ENCODE peak calls at places on chromosomes 7 and 10, in ten cellular contexts. One of them, this sample, is unnamed.

GRCh38 chr10:82969405-82969804 is 1094.4 kb downstream of the NRG3 start:
- DNase-seq in stimulated activated CD4-positive, alpha-beta T cell treated with anti-CD3 and anti-CD28 coated beads, Interleukin-2, amount 100 ng/mL, for 24 hours: no peak
- DNase-seq in choroid plexus epithelial cell: peak
- DNase-seq in T-helper 1 cell: no peak
- DNase-seq in neural progenitor cell: no peak
- DNase-seq in HEK293T: no peak
- DNase-seq in cardiac fibroblast: peak
- DNase-seq in skeletal muscle cell: peak
- DNase-seq in cerebellar cortex: no peak
- DNase-seq in SW480: peak
- DNase-seq in this sample: no peak

GRCh38 chr10:124009616-124010015 is 83.8 kb downstream of the CHST15 start:
- DNase-seq in stimulated activated CD4-positive, alpha-beta T cell treated with anti-CD3 and anti-CD28 coated beads, Interleukin-2, amount 100 ng/mL, for 24 hours: no peak
- DNase-seq in choroid plexus epithelial cell: no peak
- DNase-seq in T-helper 1 cell: no peak
- DNase-seq in neural progenitor cell: no peak
- DNase-seq in HEK293T: no peak
- DNase-seq in cardiac fibroblast: no peak
- DNase-seq in skeletal muscle cell: no peak
- DNase-seq in cerebellar cortex: no peak
- DNase-seq in SW480: no peak
- DNase-seq in this sample: no peak

GRCh38 chr7:155959894-155960293 is 147.6 kb upstream of the SHH start:
- DNase-seq in stimulated activated CD4-positive, alpha-beta T cell treated with anti-CD3 and anti-CD28 coated beads, Interleukin-2, amount 100 ng/mL, for 24 hours: no peak
- DNase-seq in choroid plexus epithelial cell: no peak
- DNase-seq in T-helper 1 cell: no peak
- DNase-seq in neural progenitor cell: no peak
- DNase-seq in HEK293T: no peak
- DNase-seq in cardiac fibroblast: no peak
- DNase-seq in skeletal muscle cell: no peak
- DNase-seq in cerebellar cortex: no peak
- DNase-seq in SW480: peak
- DNase-seq in this sample: no peak

GRCh38 chr7:120760851-120761250 is 97.1 kb downstream of the TSPAN12 start:
- DNase-seq in stimulated activated CD4-positive, alpha-beta T cell treated with anti-CD3 and anti-CD28 coated beads, Interleukin-2, amount 100 ng/mL, for 24 hours: no peak
- DNase-seq in choroid plexus epithelial cell: no peak
- DNase-seq in T-helper 1 cell: no peak
- DNase-seq in neural progenitor cell: no peak
- DNase-seq in HEK293T: no peak
- DNase-seq in cardiac fibroblast: no peak
- DNase-seq in skeletal muscle cell: no peak
- DNase-seq in cerebellar cortex: no peak
- DNase-seq in SW480: no peak
- DNase-seq in this sample: no peak

GRCh38 chr7:732094-732541 is 5.0 kb upstream of the PRKAR1B start:
- DNase-seq in stimulated activated CD4-positive, alpha-beta T cell treated with anti-CD3 and anti-CD28 coated beads, Interleukin-2, amount 100 ng/mL, for 24 hours: no peak
- DNase-seq in choroid plexus epithelial cell: peak
- DNase-seq in T-helper 1 cell: no peak
- DNase-seq in neural progenitor cell: no peak
- DNase-seq in HEK293T: peak
- DNase-seq in cardiac fibroblast: peak
- DNase-seq in skeletal muscle cell: no peak
- DNase-seq in cerebellar cortex: peak
- DNase-seq in SW480: peak
- DNase-seq in this sample: no peak

GRCh38 chr10:4267084-4267774 is 482.2 kb upstream of the KLF6 start:
- DNase-seq in stimulated activated CD4-positive, alpha-beta T cell treated with anti-CD3 and anti-CD28 coated beads, Interleukin-2, amount 100 ng/mL, for 24 hours: no peak
- DNase-seq in choroid plexus epithelial cell: peak
- DNase-seq in T-helper 1 cell: no peak
- DNase-seq in neural progenitor cell: no peak
- DNase-seq in HEK293T: no peak
- DNase-seq in cardiac fibroblast: peak
- DNase-seq in skeletal muscle cell: no peak
- DNase-seq in cerebellar cortex: no peak
- DNase-seq in SW480: peak
- DNase-seq in this sample: no peak

GRCh38 chr10:91378061-91378460 is 32.1 kb upstream of the HECTD2 start:
- DNase-seq in stimulated activated CD4-positive, alpha-beta T cell treated with anti-CD3 and anti-CD28 coated beads, Interleukin-2, amount 100 ng/mL, for 24 hours: no peak
- DNase-seq in choroid plexus epithelial cell: peak
- DNase-seq in T-helper 1 cell: no peak
- DNase-seq in neural progenitor cell: no peak
- DNase-seq in HEK293T: no peak
- DNase-seq in cardiac fibroblast: peak
- DNase-seq in skeletal muscle cell: no peak
- DNase-seq in cerebellar cortex: no peak
- DNase-seq in SW480: peak
- DNase-seq in this sample: no peak

GRCh38 chr10:69734797-69735468 is 66.8 kb upstream of the COL13A1 start:
- DNase-seq in stimulated activated CD4-positive, alpha-beta T cell treated with anti-CD3 and anti-CD28 coated beads, Interleukin-2, amount 100 ng/mL, for 24 hours: no peak
- DNase-seq in choroid plexus epithelial cell: peak
- DNase-seq in T-helper 1 cell: no peak
- DNase-seq in neural progenitor cell: no peak
- DNase-seq in HEK293T: no peak
- DNase-seq in cardiac fibroblast: no peak
- DNase-seq in skeletal muscle cell: no peak
- DNase-seq in cerebellar cortex: no peak
- DNase-seq in SW480: peak
- DNase-seq in this sample: no peak

GRCh38 chr7:73517241-73517995 is 4.7 kb downstream of the BAZ1B start:
- DNase-seq in stimulated activated CD4-positive, alpha-beta T cell treated with anti-CD3 and anti-CD28 coated beads, Interleukin-2, amount 100 ng/mL, for 24 hours: no peak
- DNase-seq in choroid plexus epithelial cell: no peak
- DNase-seq in T-helper 1 cell: no peak
- DNase-seq in neural progenitor cell: no peak
- DNase-seq in HEK293T: no peak
- DNase-seq in cardiac fibroblast: no peak
- DNase-seq in skeletal muscle cell: no peak
- DNase-seq in cerebellar cortex: no peak
- DNase-seq in SW480: no peak
- DNase-seq in this sample: no peak

GRCh38 chr7:91239171-91239604 is 25.0 kb upstream of the FZD1 start:
- DNase-seq in stimulated activated CD4-positive, alpha-beta T cell treated with anti-CD3 and anti-CD28 coated beads, Interleukin-2, amount 100 ng/mL, for 24 hours: no peak
- DNase-seq in choroid plexus epithelial cell: peak
- DNase-seq in T-helper 1 cell: no peak
- DNase-seq in neural progenitor cell: no peak
- DNase-seq in HEK293T: no peak
- DNase-seq in cardiac fibroblast: peak
- DNase-seq in skeletal muscle cell: peak
- DNase-seq in cerebellar cortex: no peak
- DNase-seq in SW480: peak
- DNase-seq in this sample: no peak

GRCh38 chr10:62082729-62083412 is 181.4 kb downstream of the ARID5B start:
- DNase-seq in stimulated activated CD4-positive, alpha-beta T cell treated with anti-CD3 and anti-CD28 coated beads, Interleukin-2, amount 100 ng/mL, for 24 hours: no peak
- DNase-seq in choroid plexus epithelial cell: peak
- DNase-seq in T-helper 1 cell: no peak
- DNase-seq in neural progenitor cell: no peak
- DNase-seq in HEK293T: peak
- DNase-seq in cardiac fibroblast: peak
- DNase-seq in skeletal muscle cell: no peak
- DNase-seq in cerebellar cortex: no peak
- DNase-seq in SW480: no peak
- DNase-seq in this sample: peak

GRCh38 chr10:112724404-112724991 is 225.5 kb upstream of the TCF7L2 start:
- DNase-seq in stimulated activated CD4-positive, alpha-beta T cell treated with anti-CD3 and anti-CD28 coated beads, Interleukin-2, amount 100 ng/mL, for 24 hours: no peak
- DNase-seq in choroid plexus epithelial cell: no peak
- DNase-seq in T-helper 1 cell: no peak
- DNase-seq in neural progenitor cell: no peak
- DNase-seq in HEK293T: peak
- DNase-seq in cardiac fibroblast: no peak
- DNase-seq in skeletal muscle cell: no peak
- DNase-seq in cerebellar cortex: no peak
- DNase-seq in SW480: no peak
- DNase-seq in this sample: no peak

GRCh38 chr10:2933519-2933918 is 133.8 kb upstream of the PFKP start:
- DNase-seq in stimulated activated CD4-positive, alpha-beta T cell treated with anti-CD3 and anti-CD28 coated beads, Interleukin-2, amount 100 ng/mL, for 24 hours: no peak
- DNase-seq in choroid plexus epithelial cell: peak
- DNase-seq in T-helper 1 cell: no peak
- DNase-seq in neural progenitor cell: no peak
- DNase-seq in HEK293T: no peak
- DNase-seq in cardiac fibroblast: no peak
- DNase-seq in skeletal muscle cell: no peak
- DNase-seq in cerebellar cortex: no peak
- DNase-seq in SW480: no peak
- DNase-seq in this sample: no peak

GRCh38 chr7:131493559-131493958 is 62.9 kb downstream of the PODXL start:
- DNase-seq in stimulated activated CD4-positive, alpha-beta T cell treated with anti-CD3 and anti-CD28 coated beads, Interleukin-2, amount 100 ng/mL, for 24 hours: no peak
- DNase-seq in choroid plexus epithelial cell: no peak
- DNase-seq in T-helper 1 cell: no peak
- DNase-seq in neural progenitor cell: peak
- DNase-seq in HEK293T: no peak
- DNase-seq in cardiac fibroblast: no peak
- DNase-seq in skeletal muscle cell: no peak
- DNase-seq in cerebellar cortex: no peak
- DNase-seq in SW480: no peak
- DNase-seq in this sample: no peak

GRCh38 chr7:44748042-44748947 is at the start of gene ZMIZ2:
- DNase-seq in stimulated activated CD4-positive, alpha-beta T cell treated with anti-CD3 and anti-CD28 coated beads, Interleukin-2, amount 100 ng/mL, for 24 hours: peak
- DNase-seq in choroid plexus epithelial cell: peak
- DNase-seq in T-helper 1 cell: peak
- DNase-seq in neural progenitor cell: peak
- DNase-seq in HEK293T: peak
- DNase-seq in cardiac fibroblast: peak
- DNase-seq in skeletal muscle cell: peak
- DNase-seq in cerebellar cortex: peak
- DNase-seq in SW480: peak
- DNase-seq in this sample: peak

GRCh38 chr10:13348216-13349017 is at the start of gene SEPHS1:
- DNase-seq in stimulated activated CD4-positive, alpha-beta T cell treated with anti-CD3 and anti-CD28 coated beads, Interleukin-2, amount 100 ng/mL, for 24 hours: peak
- DNase-seq in choroid plexus epithelial cell: peak
- DNase-seq in T-helper 1 cell: peak
- DNase-seq in neural progenitor cell: peak
- DNase-seq in HEK293T: peak
- DNase-seq in cardiac fibroblast: peak
- DNase-seq in skeletal muscle cell: peak
- DNase-seq in cerebellar cortex: peak
- DNase-seq in SW480: peak
- DNase-seq in this sample: peak

GRCh38 chr10:125269716-125270115 is 109.4 kb upstream of the CTBP2 start:
- DNase-seq in stimulated activated CD4-positive, alpha-beta T cell treated with anti-CD3 and anti-CD28 coated beads, Interleukin-2, amount 100 ng/mL, for 24 hours: no peak
- DNase-seq in choroid plexus epithelial cell: no peak
- DNase-seq in T-helper 1 cell: no peak
- DNase-seq in neural progenitor cell: no peak
- DNase-seq in HEK293T: no peak
- DNase-seq in cardiac fibroblast: no peak
- DNase-seq in skeletal muscle cell: no peak
- DNase-seq in cerebellar cortex: no peak
- DNase-seq in SW480: no peak
- DNase-seq in this sample: no peak

GRCh38 chr7:141533149-141533949 is 17.9 kb upstream of the AGK start:
- DNase-seq in stimulated activated CD4-positive, alpha-beta T cell treated with anti-CD3 and anti-CD28 coated beads, Interleukin-2, amount 100 ng/mL, for 24 hours: peak
- DNase-seq in choroid plexus epithelial cell: peak
- DNase-seq in T-helper 1 cell: no peak
- DNase-seq in neural progenitor cell: peak
- DNase-seq in HEK293T: peak
- DNase-seq in cardiac fibroblast: peak
- DNase-seq in skeletal muscle cell: peak
- DNase-seq in cerebellar cortex: peak
- DNase-seq in SW480: peak
- DNase-seq in this sample: no peak

GRCh38 chr7:113684165-113684564 is 234.6 kb downstream of the PPP1R3A start:
- DNase-seq in stimulated activated CD4-positive, alpha-beta T cell treated with anti-CD3 and anti-CD28 coated beads, Interleukin-2, amount 100 ng/mL, for 24 hours: no peak
- DNase-seq in choroid plexus epithelial cell: no peak
- DNase-seq in T-helper 1 cell: no peak
- DNase-seq in neural progenitor cell: no peak
- DNase-seq in HEK293T: no peak
- DNase-seq in cardiac fibroblast: no peak
- DNase-seq in skeletal muscle cell: no peak
- DNase-seq in cerebellar cortex: no peak
- DNase-seq in SW480: no peak
- DNase-seq in this sample: no peak

GRCh38 chr7:112882022-112882421 is 91.8 kb upstream of the TMEM168 start:
- DNase-seq in stimulated activated CD4-positive, alpha-beta T cell treated with anti-CD3 and anti-CD28 coated beads, Interleukin-2, amount 100 ng/mL, for 24 hours: no peak
- DNase-seq in choroid plexus epithelial cell: no peak
- DNase-seq in T-helper 1 cell: no peak
- DNase-seq in neural progenitor cell: no peak
- DNase-seq in HEK293T: no peak
- DNase-seq in cardiac fibroblast: no peak
- DNase-seq in skeletal muscle cell: no peak
- DNase-seq in cerebellar cortex: no peak
- DNase-seq in SW480: no peak
- DNase-seq in this sample: no peak

GRCh38 chr10:27143686-27144085 is 10.5 kb downstream of the YME1L1 start:
- DNase-seq in stimulated activated CD4-positive, alpha-beta T cell treated with anti-CD3 and anti-CD28 coated beads, Interleukin-2, amount 100 ng/mL, for 24 hours: no peak
- DNase-seq in choroid plexus epithelial cell: no peak
- DNase-seq in T-helper 1 cell: no peak
- DNase-seq in neural progenitor cell: no peak
- DNase-seq in HEK293T: no peak
- DNase-seq in cardiac fibroblast: no peak
- DNase-seq in skeletal muscle cell: no peak
- DNase-seq in cerebellar cortex: no peak
- DNase-seq in SW480: no peak
- DNase-seq in this sample: no peak

GRCh38 chr7:101093907-101094306 is 8.6 kb downstream of the TRIM56 start:
- DNase-seq in stimulated activated CD4-positive, alpha-beta T cell treated with anti-CD3 and anti-CD28 coated beads, Interleukin-2, amount 100 ng/mL, for 24 hours: no peak
- DNase-seq in choroid plexus epithelial cell: peak
- DNase-seq in T-helper 1 cell: no peak
- DNase-seq in neural progenitor cell: no peak
- DNase-seq in HEK293T: no peak
- DNase-seq in cardiac fibroblast: peak
- DNase-seq in skeletal muscle cell: no peak
- DNase-seq in cerebellar cortex: no peak
- DNase-seq in SW480: no peak
- DNase-seq in this sample: no peak

GRCh38 chr10:124972637-124973036 is 30.7 kb downstream of the ZRANB1 start:
- DNase-seq in stimulated activated CD4-positive, alpha-beta T cell treated with anti-CD3 and anti-CD28 coated beads, Interleukin-2, amount 100 ng/mL, for 24 hours: no peak
- DNase-seq in choroid plexus epithelial cell: no peak
- DNase-seq in T-helper 1 cell: no peak
- DNase-seq in neural progenitor cell: no peak
- DNase-seq in HEK293T: no peak
- DNase-seq in cardiac fibroblast: no peak
- DNase-seq in skeletal muscle cell: no peak
- DNase-seq in cerebellar cortex: no peak
- DNase-seq in SW480: no peak
- DNase-seq in this sample: no peak

GRCh38 chr10:86103391-86104101 is 263.0 kb downstream of the GRID1 start:
- DNase-seq in stimulated activated CD4-positive, alpha-beta T cell treated with anti-CD3 and anti-CD28 coated beads, Interleukin-2, amount 100 ng/mL, for 24 hours: no peak
- DNase-seq in choroid plexus epithelial cell: no peak
- DNase-seq in T-helper 1 cell: no peak
- DNase-seq in neural progenitor cell: no peak
- DNase-seq in HEK293T: no peak
- DNase-seq in cardiac fibroblast: no peak
- DNase-seq in skeletal muscle cell: no peak
- DNase-seq in cerebellar cortex: no peak
- DNase-seq in SW480: no peak
- DNase-seq in this sample: no peak

GRCh38 chr7:73828107-73828803 is 2.5 kb upstream of the CLDN4 start:
- DNase-seq in stimulated activated CD4-positive, alpha-beta T cell treated with anti-CD3 and anti-CD28 coated beads, Interleukin-2, amount 100 ng/mL, for 24 hours: no peak
- DNase-seq in choroid plexus epithelial cell: peak
- DNase-seq in T-helper 1 cell: no peak
- DNase-seq in neural progenitor cell: no peak
- DNase-seq in HEK293T: peak
- DNase-seq in cardiac fibroblast: peak
- DNase-seq in skeletal muscle cell: no peak
- DNase-seq in cerebellar cortex: peak
- DNase-seq in SW480: peak
- DNase-seq in this sample: no peak

GRCh38 chr10:96496281-96496925 is 17.3 kb downstream of the TLL2 start:
- DNase-seq in stimulated activated CD4-positive, alpha-beta T cell treated with anti-CD3 and anti-CD28 coated beads, Interleukin-2, amount 100 ng/mL, for 24 hours: no peak
- DNase-seq in choroid plexus epithelial cell: peak
- DNase-seq in T-helper 1 cell: no peak
- DNase-seq in neural progenitor cell: peak
- DNase-seq in HEK293T: no peak
- DNase-seq in cardiac fibroblast: peak
- DNase-seq in skeletal muscle cell: no peak
- DNase-seq in cerebellar cortex: no peak
- DNase-seq in SW480: no peak
- DNase-seq in this sample: no peak

GRCh38 chr7:42053834-42054233 is 183.2 kb downstream of the GLI3 start:
- DNase-seq in stimulated activated CD4-positive, alpha-beta T cell treated with anti-CD3 and anti-CD28 coated beads, Interleukin-2, amount 100 ng/mL, for 24 hours: no peak
- DNase-seq in choroid plexus epithelial cell: peak
- DNase-seq in T-helper 1 cell: no peak
- DNase-seq in neural progenitor cell: no peak
- DNase-seq in HEK293T: no peak
- DNase-seq in cardiac fibroblast: no peak
- DNase-seq in skeletal muscle cell: no peak
- DNase-seq in cerebellar cortex: no peak
- DNase-seq in SW480: no peak
- DNase-seq in this sample: no peak

GRCh38 chr7:5478568-5479045 is 55.0 kb upstream of the TNRC18 start:
- DNase-seq in stimulated activated CD4-positive, alpha-beta T cell treated with anti-CD3 and anti-CD28 coated beads, Interleukin-2, amount 100 ng/mL, for 24 hours: no peak
- DNase-seq in choroid plexus epithelial cell: no peak
- DNase-seq in T-helper 1 cell: no peak
- DNase-seq in neural progenitor cell: no peak
- DNase-seq in HEK293T: no peak
- DNase-seq in cardiac fibroblast: no peak
- DNase-seq in skeletal muscle cell: no peak
- DNase-seq in cerebellar cortex: peak
- DNase-seq in SW480: no peak
- DNase-seq in this sample: no peak